ENCODE peak calls at places on chromosome 21, in ten cellular contexts. D is NCI-H1417; O is Peyer's patch; P is activated T-cell treated with anti-CD3 and anti-CD28 coated beads, Interleukin-2, amount 50 U/mL, for 72 hours; V is GF-D8; F is foreskin fibroblast; R is NCI-H69; E is H54; Z is NCI-H1436; G is activated CD8-positive, alpha-beta memory T cell treated with anti-CD3 and anti-CD28 coated beads for 24 hours. J is an unnamed sample.

GRCh38 chr21:35697321-35697808 is 363.0 kb downstream of the SETD4 start:
- DNase-seq in V (no peak), F (peak; percentile 15), D (peak; percentile 89), O (no peak), G (no peak), Z (peak; percentile 34), E (no peak), P (peak; percentile 1), R (peak; percentile 20), J (no peak)

GRCh38 chr21:31803039-31804007 is 69.5 kb upstream of the HUNK start:
- DNase-seq in Z (no peak), D (peak; percentile 81), E (no peak), V (no peak), O (no peak), R (no peak), P (no peak), F (no peak), G (no peak), J (no peak)

GRCh38 chr21:41759926-41760325 is 6.9 kb downstream of the RIPK4 start:
- DNase-seq in V (no peak), R (no peak), G (no peak), D (no peak), F (no peak), Z (no peak), E (no peak), O (no peak), P (no peak), J (no peak)

GRCh38 chr21:15837603-15838002 is 107.8 kb downstream of the USP25 start:
- DNase-seq in G (no peak), F (peak; percentile 23), R (no peak), Z (no peak), E (no peak), P (no peak), O (no peak), D (no peak), V (no peak), J (no peak)

GRCh38 chr21:29684106-29684505 is 255.7 kb downstream of the GRIK1 start:
- DNase-seq in G (no peak), O (no peak), R (no peak), V (no peak), Z (no peak), P (no peak), F (no peak), E (no peak), D (no peak), J (no peak)

GRCh38 chr21:35046880-35047229 is 2.2 kb downstream of the RUNX1 start:
- DNase-seq in E (peak; percentile 17), R (no peak), V (peak; percentile 84), F (no peak), Z (no peak), D (no peak), P (no peak), O (no peak), G (no peak), J (peak; percentile 47)

GRCh38 chr21:27062441-27062840 is 95.6 kb upstream of the ADAMTS5 start:
- DNase-seq in P (no peak), E (no peak), Z (no peak), R (no peak), F (no peak), V (no peak), G (no peak), O (no peak), D (no peak), J (no peak)

GRCh38 chr21:35648512-35648911 is 411.8 kb downstream of the SETD4 start:
- DNase-seq in F (no peak), G (no peak), Z (no peak), P (no peak), R (peak; percentile 60), E (no peak), V (no peak), O (no peak), D (peak; percentile 23), J (no peak)

GRCh38 chr21:16571594-16571993 is 841.8 kb downstream of the USP25 start:
- DNase-seq in P (no peak), V (no peak), Z (no peak), R (no peak), D (no peak), O (no peak), F (no peak), G (no peak), E (no peak), J (no peak)

GRCh38 chr21:33831962-33832659 is 83.5 kb downstream of the ATP5PO start:
- DNase-seq in O (no peak), R (no peak), D (peak; percentile 27), V (no peak), P (no peak), G (no peak), E (no peak), F (no peak), Z (no peak), J (no peak)

GRCh38 chr21:41650526-41651145 is 116.2 kb downstream of the RIPK4 start:
- DNase-seq in V (no peak), Z (no peak), F (no peak), D (no peak), G (no peak), R (no peak), O (peak; percentile 18), P (no peak), E (no peak), J (no peak)

GRCh38 chr21:23131177-23131576 is 2133.0 kb downstream of the NCAM2 start:
- DNase-seq in P (no peak), O (no peak), F (no peak), D (no peak), V (no peak), E (no peak), Z (no peak), G (no peak), R (peak; percentile 13), J (no peak)

GRCh38 chr21:35399706-35400105 is 350.6 kb upstream of the RUNX1 start:
- DNase-seq in R (no peak), E (no peak), D (peak; percentile 58), F (no peak), O (no peak), V (no peak), P (no peak), G (no peak), Z (no peak), J (no peak)

GRCh38 chr21:38894899-38895298 is 89.2 kb downstream of the ETS2 start:
- DNase-seq in Z (no peak), E (no peak), R (no peak), F (no peak), V (no peak), O (no peak), P (no peak), D (no peak), G (no peak), J (no peak)

GRCh38 chr21:36188937-36189336 is 32.3 kb downstream of the DOP1B start:
- DNase-seq in P (no peak), Z (no peak), V (no peak), O (no peak), E (no peak), F (no peak), R (no peak), G (no peak), D (no peak), J (no peak)

GRCh38 chr21:45364464-45365185 is 40.3 kb upstream of the COL18A1 start:
- DNase-seq in P (no peak), V (no peak), E (peak; percentile 63), O (no peak), Z (no peak), D (no peak), F (peak; percentile 58), G (no peak), R (no peak), J (peak; percentile 69)

GRCh38 chr21:19922122-19922521 is 1076.1 kb upstream of the NCAM2 start:
- DNase-seq in R (no peak), E (no peak), F (no peak), Z (no peak), P (no peak), V (no peak), D (no peak), O (no peak), G (no peak), J (no peak)

GRCh38 chr21:44914176-44914874 is 6.4 kb downstream of the ITGB2 start:
- DNase-seq in P (peak; percentile 79), E (no peak), R (no peak), O (no peak), D (no peak), G (peak; percentile 85), V (peak; percentile 81), Z (no peak), F (no peak), J (no peak)

GRCh38 chr21:26199471-26199870 is 28.9 kb upstream of the APP start:
- DNase-seq in G (no peak), E (no peak), R (no peak), P (no peak), V (no peak), O (no peak), Z (no peak), F (peak; percentile 34), D (no peak), J (no peak)

GRCh38 chr21:37463083-37463780 is 96.7 kb downstream of the DYRK1A start:
- DNase-seq in P (no peak), O (no peak), V (no peak), G (no peak), R (peak; percentile 63), D (peak; percentile 57), F (peak; percentile 23), Z (no peak), E (no peak), J (peak; percentile 62)

GRCh38 chr21:41932191-41932575 is 21.6 kb downstream of the C2CD2 start:
- DNase-seq in F (peak; percentile 65), Z (no peak), E (peak; percentile 87), D (no peak), V (no peak), R (no peak), G (no peak), O (no peak), P (no peak), J (no peak)

GRCh38 chr21:14768042-14768441 is 221.9 kb upstream of the SAMSN1 start:
- DNase-seq in O (no peak), G (no peak), F (no peak), P (no peak), V (no peak), E (no peak), R (no peak), D (no peak), Z (no peak), J (no peak)

GRCh38 chr21:31875424-31876097 is 2.7 kb downstream of the HUNK start:
- DNase-seq in V (no peak), D (no peak), E (no peak), R (no peak), O (no peak), F (no peak), P (no peak), Z (no peak), G (no peak), J (no peak)

GRCh38 chr21:46150491-46151121 is 4.8 kb downstream of the FTCD start:
- DNase-seq in D (no peak), F (no peak), V (no peak), G (no peak), E (no peak), R (no peak), P (no peak), Z (no peak), O (peak; percentile 30), J (peak; percentile 44)

GRCh38 chr21:45150630-45151265 is 76.4 kb downstream of the ADARB1 start:
- DNase-seq in R (no peak), G (peak; percentile 49), D (no peak), Z (no peak), O (no peak), F (no peak), P (no peak), E (no peak), V (no peak), J (no peak)

GRCh38 chr21:15005391-15005790 is 59.4 kb downstream of the NRIP1 start:
- DNase-seq in Z (no peak), G (no peak), O (no peak), R (peak; percentile 65), V (no peak), P (peak; percentile 18), F (no peak), D (no peak), E (no peak), J (peak; percentile 87)

GRCh38 chr21:26795866-26796329 is 49.3 kb downstream of the ADAMTS1 start:
- DNase-seq in F (peak; percentile 86), Z (no peak), R (peak; percentile 77), E (peak; percentile 40), G (no peak), P (no peak), D (no peak), V (no peak), O (no peak), J (no peak)

J was measured in endodermal cell.